ENCODE peak calls at places on chromosomes 4 and X, in seven cellular contexts. One of them, this sample, is unnamed.
A peak's percentile ranks its signal among the peaks of the same experiment; 100 is the strongest.

GRCh38 chr4:116055857-116056827 is 942.7 kb upstream of the NDST4 start:
- DNase-seq in glutamatergic neuron: no peak
- DNase-seq in neural crest cell: no peak
- DNase-seq in NB4: peak; percentile 14
- DNase-seq in fibroblast of the aortic adventitia: peak; percentile 2
- DNase-seq in type B pancreatic cell: no peak
- DNase-seq in MM.1S: peak; percentile 42
- DNase-seq in this sample: no peak

GRCh38 chrX:120672389-120672788 is 42.5 kb upstream of the C1GALT1C1 start:
- DNase-seq in NB4: no peak
- DNase-seq in MM.1S: no peak
- DNase-seq in glutamatergic neuron: no peak
- DNase-seq in type B pancreatic cell: no peak
- DNase-seq in fibroblast of the aortic adventitia: peak; percentile 86
- DNase-seq in neural crest cell: no peak
- DNase-seq in this sample: no peak

GRCh38 chrX:42023122-42023521 is 99.8 kb upstream of the CASK start:
- DNase-seq in glutamatergic neuron: no peak
- DNase-seq in MM.1S: no peak
- DNase-seq in neural crest cell: no peak
- DNase-seq in fibroblast of the aortic adventitia: no peak
- DNase-seq in type B pancreatic cell: no peak
- DNase-seq in NB4: no peak
- DNase-seq in this sample: no peak

GRCh38 chrX:70509078-70509477 is 64.4 kb downstream of the DLG3 start:
- DNase-seq in MM.1S: no peak
- DNase-seq in glutamatergic neuron: no peak
- DNase-seq in fibroblast of the aortic adventitia: no peak
- DNase-seq in type B pancreatic cell: no peak
- DNase-seq in NB4: no peak
- DNase-seq in neural crest cell: no peak
- DNase-seq in this sample: no peak

GRCh38 chr4:152663203-152664066 is 16.4 kb downstream of the TMEM154 start:
- DNase-seq in fibroblast of the aortic adventitia: peak; percentile 35
- DNase-seq in NB4: peak; percentile 88
- DNase-seq in MM.1S: peak; percentile 60
- DNase-seq in glutamatergic neuron: no peak
- DNase-seq in neural crest cell: no peak
- DNase-seq in type B pancreatic cell: no peak
- DNase-seq in this sample: no peak

GRCh38 chr4:8101213-8101781 is 57.3 kb downstream of the ABLIM2 start:
- DNase-seq in fibroblast of the aortic adventitia: peak; percentile 7
- DNase-seq in MM.1S: no peak
- DNase-seq in glutamatergic neuron: no peak
- DNase-seq in NB4: no peak
- DNase-seq in type B pancreatic cell: no peak
- DNase-seq in neural crest cell: no peak
- DNase-seq in this sample: no peak

GRCh38 chrX:154719132-154719675 is 31.7 kb downstream of the GAB3 start:
- DNase-seq in glutamatergic neuron: no peak
- DNase-seq in neural crest cell: no peak
- DNase-seq in fibroblast of the aortic adventitia: peak; percentile 58
- DNase-seq in NB4: peak; percentile 79
- DNase-seq in MM.1S: no peak
- DNase-seq in type B pancreatic cell: no peak
- DNase-seq in this sample: no peak

GRCh38 chrX:40006025-40007017 is 91.4 kb downstream of the BCOR start:
- DNase-seq in glutamatergic neuron: peak; percentile 68
- DNase-seq in type B pancreatic cell: peak; percentile 76
- DNase-seq in MM.1S: peak; percentile 18
- DNase-seq in fibroblast of the aortic adventitia: no peak
- DNase-seq in neural crest cell: no peak
- DNase-seq in NB4: peak; percentile 34
- DNase-seq in this sample: peak; percentile 73

GRCh38 chr4:125314676-125315570 is at the start of gene FAT4:
- DNase-seq in NB4: peak; percentile 31
- DNase-seq in MM.1S: peak; percentile 94
- DNase-seq in neural crest cell: peak; percentile 81
- DNase-seq in fibroblast of the aortic adventitia: peak; percentile 98
- DNase-seq in glutamatergic neuron: peak; percentile 92
- DNase-seq in type B pancreatic cell: peak; percentile 91
- DNase-seq in this sample: peak; percentile 89

GRCh38 chr4:158863296-158863695 is 94.5 kb downstream of the FNIP2 start:
- DNase-seq in glutamatergic neuron: no peak
- DNase-seq in fibroblast of the aortic adventitia: no peak
- DNase-seq in MM.1S: no peak
- DNase-seq in type B pancreatic cell: no peak
- DNase-seq in NB4: no peak
- DNase-seq in neural crest cell: no peak
- DNase-seq in this sample: no peak

GRCh38 chr4:2058264-2059033 is 678 bp upstream of the NAT8L start:
- DNase-seq in fibroblast of the aortic adventitia: no peak
- DNase-seq in NB4: peak; percentile 60
- DNase-seq in MM.1S: no peak
- DNase-seq in type B pancreatic cell: no peak
- DNase-seq in neural crest cell: peak; percentile 28
- DNase-seq in glutamatergic neuron: peak; percentile 60
- DNase-seq in this sample: peak; percentile 59

GRCh38 chr4:55318541-55319129 is 27.4 kb upstream of the SRD5A3 start:
- DNase-seq in NB4: no peak
- DNase-seq in fibroblast of the aortic adventitia: no peak
- DNase-seq in neural crest cell: no peak
- DNase-seq in MM.1S: no peak
- DNase-seq in glutamatergic neuron: no peak
- DNase-seq in type B pancreatic cell: no peak
- DNase-seq in this sample: no peak

GRCh38 chrX:11305641-11306040 is 12.4 kb downstream of the AMELX start:
- DNase-seq in neural crest cell: no peak
- DNase-seq in MM.1S: no peak
- DNase-seq in glutamatergic neuron: no peak
- DNase-seq in fibroblast of the aortic adventitia: no peak
- DNase-seq in NB4: no peak
- DNase-seq in type B pancreatic cell: no peak
- DNase-seq in this sample: no peak

GRCh38 chrX:95076449-95076848 is 1402.4 kb downstream of the FAM133A start:
- DNase-seq in type B pancreatic cell: no peak
- DNase-seq in MM.1S: peak; percentile 33
- DNase-seq in fibroblast of the aortic adventitia: peak; percentile 51
- DNase-seq in neural crest cell: peak; percentile 17
- DNase-seq in NB4: peak; percentile 43
- DNase-seq in glutamatergic neuron: no peak
- DNase-seq in this sample: peak; percentile 7

GRCh38 chr4:173609158-173609557 is 79.1 kb upstream of the HAND2 start:
- DNase-seq in neural crest cell: no peak
- DNase-seq in fibroblast of the aortic adventitia: no peak
- DNase-seq in glutamatergic neuron: no peak
- DNase-seq in MM.1S: no peak
- DNase-seq in type B pancreatic cell: no peak
- DNase-seq in NB4: no peak
- DNase-seq in this sample: no peak

GRCh38 chrX:39298821-39299220 is 497.6 kb downstream of the MID1IP1 start:
- DNase-seq in fibroblast of the aortic adventitia: no peak
- DNase-seq in neural crest cell: no peak
- DNase-seq in MM.1S: no peak
- DNase-seq in type B pancreatic cell: no peak
- DNase-seq in NB4: no peak
- DNase-seq in glutamatergic neuron: no peak
- DNase-seq in this sample: no peak

GRCh38 chrX:134764202-134764785 is 106.0 kb upstream of the PLAC1 start:
- DNase-seq in fibroblast of the aortic adventitia: peak; percentile 12
- DNase-seq in NB4: peak; percentile 60
- DNase-seq in neural crest cell: no peak
- DNase-seq in type B pancreatic cell: no peak
- DNase-seq in glutamatergic neuron: no peak
- DNase-seq in MM.1S: peak; percentile 63
- DNase-seq in this sample: no peak

GRCh38 chrX:75642811-75643361 is 120.0 kb upstream of the ZDHHC15 start:
- DNase-seq in NB4: no peak
- DNase-seq in fibroblast of the aortic adventitia: no peak
- DNase-seq in MM.1S: peak; percentile 47
- DNase-seq in type B pancreatic cell: no peak
- DNase-seq in neural crest cell: no peak
- DNase-seq in glutamatergic neuron: no peak
- DNase-seq in this sample: no peak

GRCh38 chr4:153062652-153063168 is 126.6 kb downstream of the FHDC1 start:
- DNase-seq in type B pancreatic cell: no peak
- DNase-seq in NB4: no peak
- DNase-seq in fibroblast of the aortic adventitia: no peak
- DNase-seq in neural crest cell: no peak
- DNase-seq in glutamatergic neuron: no peak
- DNase-seq in MM.1S: no peak
- DNase-seq in this sample: no peak

GRCh38 chr4:147682755-147683154 is 1.2 kb downstream of the PRMT9 start:
- DNase-seq in type B pancreatic cell: no peak
- DNase-seq in glutamatergic neuron: no peak
- DNase-seq in NB4: peak; percentile 6
- DNase-seq in fibroblast of the aortic adventitia: peak; percentile 15
- DNase-seq in MM.1S: no peak
- DNase-seq in neural crest cell: no peak
- DNase-seq in this sample: no peak

DNA sequence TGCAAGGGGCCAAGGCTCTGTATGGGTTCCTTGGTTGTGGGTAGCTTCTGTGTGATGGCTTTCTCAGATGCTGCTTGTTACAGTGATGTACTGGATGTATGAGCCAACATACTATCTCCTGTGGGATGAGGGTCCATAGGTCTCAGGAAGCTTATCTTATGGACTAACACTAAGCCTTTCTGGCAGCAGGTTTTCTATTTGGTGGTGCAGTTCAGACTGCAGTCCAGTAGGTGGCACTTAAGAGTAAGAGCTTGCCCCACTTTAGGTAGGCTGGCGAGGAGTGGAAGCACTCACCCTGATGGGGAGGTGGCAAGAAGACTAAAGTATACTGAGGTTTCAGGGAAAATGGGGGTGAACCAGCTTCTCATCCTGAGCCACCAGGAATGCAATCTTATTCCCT is 306.7 kb upstream of the MAOA start:
- DNase-seq in glutamatergic neuron: peak; percentile 34
- DNase-seq in neural crest cell: peak; percentile 18
- DNase-seq in type B pancreatic cell: no peak
- DNase-seq in NB4: peak; percentile 47
- DNase-seq in fibroblast of the aortic adventitia: peak; percentile 30
- DNase-seq in MM.1S: peak; percentile 44
- DNase-seq in this sample: peak; percentile 21
- TF ChIP-seq CTCF in glutamatergic neuron: peak; percentile 69
- TF ChIP-seq CTCF in neural crest cell: peak; percentile 67
- TF ChIP-seq CTCF in type B pancreatic cell: peak; percentile 72
- TF ChIP-seq CTCF in NB4: peak; percentile 66
- TF ChIP-seq CTCF in fibroblast of the aortic adventitia: peak; percentile 66
- TF ChIP-seq CTCF in MM.1S: peak; percentile 74
- TF ChIP-seq CTCF in this sample: peak; percentile 49

DNA sequence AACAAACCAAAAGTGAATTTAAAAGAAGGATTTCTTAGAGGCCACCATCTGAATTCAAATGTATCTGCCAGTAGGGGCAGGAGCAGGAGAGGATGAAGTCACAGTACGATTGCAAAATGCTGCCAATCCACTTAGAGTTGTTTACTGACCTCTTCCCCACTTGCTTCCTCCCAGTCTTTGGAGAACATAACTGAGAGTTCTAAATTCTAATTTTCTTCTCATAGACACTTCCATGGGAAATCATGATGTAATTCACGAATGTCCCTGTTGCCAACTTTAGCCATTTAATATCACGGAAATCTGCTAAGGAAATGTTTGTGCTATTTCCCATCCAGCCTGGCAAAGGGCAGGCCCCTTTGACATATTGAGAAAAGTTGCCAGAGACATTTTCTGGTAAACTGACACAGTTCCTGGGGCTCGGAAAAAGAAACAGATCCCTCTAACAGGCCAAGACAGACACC is 33.6 kb upstream of the NOCT start:
- DNase-seq in neural crest cell: no peak
- DNase-seq in NB4: peak; percentile 69
- DNase-seq in type B pancreatic cell: no peak
- DNase-seq in fibroblast of the aortic adventitia: peak; percentile 75
- DNase-seq in glutamatergic neuron: no peak
- DNase-seq in MM.1S: no peak
- DNase-seq in this sample: no peak
- TF ChIP-seq CTCF in neural crest cell: peak; percentile 30
- TF ChIP-seq CTCF in NB4: peak; percentile 19
- TF ChIP-seq CTCF in type B pancreatic cell: peak; percentile 30
- TF ChIP-seq CTCF in fibroblast of the aortic adventitia: peak; percentile 53
- TF ChIP-seq CTCF in glutamatergic neuron: no peak
- TF ChIP-seq CTCF in MM.1S: no peak
- TF ChIP-seq CTCF in this sample: no peak

DNA sequence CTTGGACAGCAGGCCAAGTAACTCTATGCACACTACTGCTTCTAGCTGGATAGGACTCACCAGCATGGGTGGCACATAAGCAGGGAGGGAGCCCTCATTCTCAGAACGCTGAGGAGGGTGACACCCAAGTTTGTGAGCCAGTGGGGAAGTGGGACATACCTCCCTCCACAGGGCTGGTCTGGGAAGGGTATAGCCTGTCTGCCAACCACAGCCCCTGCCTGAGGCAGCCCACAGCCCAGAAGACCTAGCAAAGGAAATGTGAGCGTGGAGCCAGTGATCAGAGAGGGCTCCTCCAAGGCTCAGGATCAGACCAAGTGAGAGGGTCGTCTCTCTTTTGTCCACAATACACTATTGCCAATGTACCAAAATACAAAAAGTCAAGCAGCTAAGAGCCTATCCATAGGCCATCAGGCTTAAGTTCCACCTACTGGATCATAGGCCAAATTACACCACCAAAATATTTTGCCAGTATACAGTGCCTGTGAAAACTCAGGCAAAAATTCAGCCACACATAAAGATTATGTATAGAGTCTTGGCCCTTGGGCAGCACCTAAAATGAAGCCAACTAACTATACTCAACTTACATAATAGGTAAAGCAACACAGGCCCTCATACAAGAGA is 1203.1 kb downstream of the PCDH18 start:
- DNase-seq in type B pancreatic cell: no peak
- DNase-seq in NB4: peak; percentile 2
- DNase-seq in fibroblast of the aortic adventitia: no peak
- DNase-seq in glutamatergic neuron: no peak
- DNase-seq in MM.1S: no peak
- DNase-seq in neural crest cell: no peak
- DNase-seq in this sample: no peak
- TF ChIP-seq CTCF in type B pancreatic cell: peak; percentile 47
- TF ChIP-seq CTCF in NB4: peak; percentile 8
- TF ChIP-seq CTCF in fibroblast of the aortic adventitia: no peak
- TF ChIP-seq CTCF in glutamatergic neuron: peak; percentile 38
- TF ChIP-seq CTCF in MM.1S: no peak
- TF ChIP-seq CTCF in neural crest cell: peak; percentile 33
- TF ChIP-seq CTCF in this sample: peak; percentile 25

DNA sequence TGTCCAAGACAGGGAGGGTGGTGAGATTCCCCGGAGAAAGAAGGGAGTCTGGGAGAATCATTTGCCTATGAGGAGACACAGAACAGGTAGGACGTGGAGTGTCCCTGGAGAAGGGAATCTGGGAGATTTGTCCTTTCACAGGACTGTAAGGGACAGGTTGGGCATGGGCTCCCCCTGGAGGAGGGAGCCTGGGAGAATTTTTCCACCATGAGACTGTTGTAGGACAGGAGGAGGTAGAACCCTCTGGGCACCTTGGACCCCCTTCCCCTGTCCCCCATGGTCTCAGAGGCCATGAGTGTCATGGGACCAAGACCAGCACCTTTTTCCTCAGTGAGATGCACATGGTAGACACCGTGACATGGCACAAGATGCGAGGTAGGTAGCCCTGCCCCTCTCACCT is 2.8 kb downstream of the PORCN start:
- DNase-seq in fibroblast of the aortic adventitia: no peak
- DNase-seq in MM.1S: no peak
- DNase-seq in glutamatergic neuron: no peak
- DNase-seq in neural crest cell: no peak
- DNase-seq in NB4: no peak
- DNase-seq in type B pancreatic cell: no peak
- DNase-seq in this sample: no peak
- TF ChIP-seq CTCF in fibroblast of the aortic adventitia: peak; percentile 47
- TF ChIP-seq CTCF in MM.1S: peak; percentile 18
- TF ChIP-seq CTCF in glutamatergic neuron: no peak
- TF ChIP-seq CTCF in neural crest cell: peak; percentile 35
- TF ChIP-seq CTCF in NB4: peak; percentile 52
- TF ChIP-seq CTCF in type B pancreatic cell: peak; percentile 39
- TF ChIP-seq CTCF in this sample: no peak

GRCh38 chr4:87985097-87985886 is 9.8 kb downstream of the SPP1 start:
- DNase-seq in NB4: peak; percentile 71
- DNase-seq in MM.1S: peak; percentile 62
- DNase-seq in glutamatergic neuron: peak; percentile 38
- DNase-seq in fibroblast of the aortic adventitia: peak; percentile 40
- DNase-seq in neural crest cell: peak; percentile 25
- DNase-seq in type B pancreatic cell: no peak
- DNase-seq in this sample: peak; percentile 46
- TF ChIP-seq CTCF in NB4: peak; percentile 88
- TF ChIP-seq CTCF in MM.1S: peak; percentile 92
- TF ChIP-seq CTCF in glutamatergic neuron: no peak
- TF ChIP-seq CTCF in fibroblast of the aortic adventitia: peak; percentile 49
- TF ChIP-seq CTCF in neural crest cell: peak; percentile 51
- TF ChIP-seq CTCF in type B pancreatic cell: peak; percentile 55
- TF ChIP-seq CTCF in this sample: peak; percentile 47

This sample was measured in nephron progenitor cell.